ENCODE peak calls at places on chromosomes 1 and 21, in nine cellular contexts. I is tibial artery, H is GM06990, C is psoas muscle, N is transverse colon, P is body of pancreas, Z is cardiac muscle cell, A is progenitor cell of endocrine pancreas, M is kidney. Q is an unnamed sample.

GRCh38 chr1:177568702-177569101 is 397.9 kb downstream of the BRINP2 start:
- DNase-seq in I (no peak), H (no peak), C (no peak), N (no peak), P (no peak), Z (no peak), A (no peak), M (no peak), Q (no peak)

GRCh38 chr1:7703321-7704213 is 67.5 kb upstream of the VAMP3 start:
- DNase-seq in I (no peak), H (no peak), C (no peak), N (no peak), P (peak; percentile 19), Z (no peak), A (peak; percentile 48), M (no peak), Q (no peak)

GRCh38 chr1:27668121-27668807 is 3.7 kb downstream of the IFI6 start:
- DNase-seq in I (no peak), H (no peak), C (no peak), N (peak; percentile 6), P (no peak), Z (no peak), A (no peak), M (no peak), Q (no peak)

GRCh38 chr1:154351363-154352068 is 26.2 kb downstream of the ATP8B2 start:
- DNase-seq in I (no peak), H (no peak), C (no peak), N (peak; percentile 45), P (peak; percentile 78), Z (no peak), A (no peak), M (no peak), Q (no peak)

GRCh38 chr1:30088594-30089556 is 634.5 kb downstream of the MATN1 start:
- DNase-seq in I (no peak), H (no peak), C (peak; percentile 40), N (peak; percentile 73), P (peak; percentile 29), Z (peak; percentile 9), A (no peak), M (no peak), Q (no peak)

GRCh38 chr1:58748625-58749198 is 35.1 kb downstream of the JUN start:
- DNase-seq in I (no peak), H (no peak), C (no peak), N (no peak), P (no peak), Z (no peak), A (no peak), M (no peak), Q (no peak)

GRCh38 chr1:26124433-26125318 is 13.1 kb downstream of the PDIK1L start:
- DNase-seq in I (no peak), H (no peak), C (no peak), N (no peak), P (no peak), Z (no peak), A (no peak), M (no peak), Q (no peak)

GRCh38 chr1:114379987-114380386 is 131.0 kb downstream of the TRIM33 start:
- DNase-seq in I (no peak), H (no peak), C (no peak), N (no peak), P (no peak), Z (no peak), A (no peak), M (no peak), Q (no peak)

GRCh38 chr21:26717146-26717739 is 128.0 kb downstream of the ADAMTS1 start:
- DNase-seq in I (no peak), H (no peak), C (no peak), N (no peak), P (no peak), Z (peak; percentile 40), A (no peak), M (no peak), Q (no peak)

GRCh38 chr1:174712541-174712940 is 264.8 kb downstream of the GPR52 start:
- DNase-seq in I (no peak), H (no peak), C (no peak), N (no peak), P (no peak), Z (no peak), A (no peak), M (no peak), Q (no peak)

GRCh38 chr21:28518620-28519019 is 474.1 kb downstream of the LTN1 start:
- DNase-seq in I (no peak), H (no peak), C (no peak), N (no peak), P (no peak), Z (no peak), A (no peak), M (no peak), Q (no peak)

GRCh38 chr1:217981430-217981829 is 303.7 kb upstream of the RRP15 start:
- DNase-seq in I (no peak), H (no peak), C (no peak), N (no peak), P (no peak), Z (no peak), A (no peak), M (no peak), Q (no peak)

GRCh38 chr1:201252833-201253810 is 30.2 kb upstream of the PKP1 start:
- DNase-seq in I (no peak), H (no peak), C (no peak), N (no peak), P (no peak), Z (no peak), A (no peak), M (peak; percentile 65), Q (no peak)

GRCh38 chr1:201253906-201254624 is 29.2 kb upstream of the PKP1 start:
- DNase-seq in I (no peak), H (no peak), C (no peak), N (no peak), P (no peak), Z (no peak), A (no peak), M (no peak), Q (no peak)

GRCh38 chr1:201254625-201255469 is 28.5 kb upstream of the PKP1 start:
- DNase-seq in I (no peak), H (no peak), C (peak; percentile 83), N (peak; percentile 69), P (peak; percentile 71), Z (peak; percentile 50), A (peak; percentile 96), M (peak; percentile 81), Q (no peak)

GRCh38 chr1:201258763-201259230 is 24.5 kb upstream of the PKP1 start:
- DNase-seq in I (no peak), H (no peak), C (no peak), N (no peak), P (no peak), Z (no peak), A (no peak), M (peak; percentile 44), Q (no peak)

GRCh38 chr1:201255470-201256362 is 27.6 kb upstream of the PKP1 start:
- DNase-seq in I (no peak), H (no peak), C (no peak), N (no peak), P (no peak), Z (no peak), A (no peak), M (peak; percentile 63), Q (no peak)
- TF ChIP-seq CTCF in I (no peak), H (no peak), C (no peak), N (no peak), P (no peak), Z (no peak), A (no peak), M (no peak), Q (no peak)

GRCh38 chr1:19029191-19030085 is 73.0 kb upstream of the IFFO2 start:
- DNase-seq in I (no peak), H (no peak), C (no peak), N (no peak), P (no peak), Z (peak; percentile 37), A (no peak), M (peak; percentile 46), Q (peak; percentile 61)
- TF ChIP-seq CTCF in I (no peak), H (no peak), C (no peak), N (no peak), P (no peak), Z (no peak), A (no peak), M (no peak), Q (no peak)

GRCh38 chr21:46557469-46557868 is 47.4 kb downstream of the S100B start:
- DNase-seq in I (no peak), H (no peak), C (no peak), N (no peak), P (no peak), Z (no peak), A (peak; percentile 3), M (no peak), Q (no peak)

GRCh38 chr21:46555225-46555617 is 49.7 kb downstream of the S100B start:
- DNase-seq in I (no peak), H (no peak), C (no peak), N (no peak), P (no peak), Z (no peak), A (no peak), M (no peak), Q (no peak)

GRCh38 chr21:46557919-46558392 is 46.9 kb downstream of the S100B start:
- DNase-seq in I (no peak), H (no peak), C (peak; percentile 42), N (no peak), P (no peak), Z (no peak), A (no peak), M (no peak), Q (no peak)

GRCh38 chr21:46555678-46556077 is 49.2 kb downstream of the S100B start:
- DNase-seq in I (no peak), H (no peak), C (no peak), N (no peak), P (no peak), Z (no peak), A (no peak), M (no peak), Q (no peak)

DNA sequence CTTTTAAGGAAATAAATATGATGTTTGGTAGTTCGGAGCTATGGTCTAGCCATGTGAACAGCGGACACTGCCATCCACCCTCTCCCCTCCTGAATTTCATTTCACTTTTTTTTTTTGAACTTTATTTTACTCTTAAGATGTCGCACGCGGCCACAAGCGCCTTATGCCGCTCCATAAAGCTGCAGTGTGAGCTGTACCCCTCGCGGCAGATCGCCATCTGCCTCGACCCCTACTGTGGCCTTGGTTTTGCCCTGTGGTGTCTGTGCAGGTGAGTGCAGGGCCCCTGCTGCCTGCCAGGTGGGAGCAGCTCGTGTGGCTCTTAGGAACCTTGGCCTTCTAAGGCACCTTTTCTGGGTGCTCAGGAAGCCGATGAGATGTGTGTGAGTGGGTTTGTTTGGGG is 48.1 kb downstream of the S100B start:
- DNase-seq in I (no peak), H (no peak), C (no peak), N (no peak), P (no peak), Z (no peak), A (no peak), M (no peak), Q (no peak)
- TF ChIP-seq CTCF in I (no peak), H (no peak), C (no peak), N (no peak), P (no peak), Z (no peak), A (no peak), M (no peak), Q (no peak)

DNA sequence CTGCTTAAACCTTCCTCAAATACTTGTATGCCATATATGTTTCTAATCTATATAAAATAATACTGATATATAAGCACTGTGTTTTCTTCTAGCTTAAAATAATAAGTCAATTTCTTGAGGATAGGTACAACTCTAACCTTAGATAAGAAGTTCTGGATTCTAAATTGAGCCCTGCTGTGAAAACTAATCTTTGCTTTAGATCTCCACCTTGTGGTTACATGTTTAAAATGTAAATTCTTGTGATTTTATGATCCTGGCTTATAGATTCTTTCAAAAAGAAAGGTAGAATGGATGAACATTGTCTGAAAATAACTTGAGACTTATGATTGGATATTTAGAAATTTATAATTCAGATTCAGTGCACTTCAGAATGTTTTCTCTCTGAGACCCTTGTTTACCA is 38.9 kb upstream of the HMCN1 start:
- DNase-seq in I (no peak), H (no peak), C (no peak), N (no peak), P (no peak), Z (no peak), A (no peak), M (no peak), Q (no peak)
- TF ChIP-seq CTCF in I (no peak), H (no peak), C (peak; percentile 19), N (peak; percentile 19), P (no peak), Z (no peak), A (no peak), M (no peak), Q (peak; percentile 76)

Q was measured in chondrocyte.